ENCODE peak calls at places on chromosomes 6 and 20, in four cellular contexts. P is neural progenitor cell, X is tibial artery, V is stomach. C is an unnamed sample.

GRCh38 chr6:34791164-34791841 is 580 bp upstream of the BLTP3A start:
- DNase-seq in V (peak; percentile 51), X (peak; percentile 38), P (peak; percentile 62), C (peak; percentile 72)

GRCh38 chr20:31811796-31812728 is 7.1 kb upstream of the MYLK2 start:
- DNase-seq in V (no peak), X (no peak), P (no peak), C (no peak)

GRCh38 chr6:30194797-30195690 is 18.2 kb downstream of the TRIM26 start:
- DNase-seq in V (no peak), P (peak; percentile 24), X (no peak), C (no peak)

GRCh38 chr6:45483021-45483420 is 105.3 kb upstream of the SUPT3H start:
- DNase-seq in X (peak; percentile 40), P (no peak), V (no peak), C (no peak)

GRCh38 chr6:37680668-37681067 is 17.0 kb downstream of the MDGA1 start:
- DNase-seq in V (no peak), X (no peak), P (no peak), C (peak; percentile 23)

GRCh38 chr20:58723628-58723984 is 31.0 kb downstream of the NPEPL1 start:
- DNase-seq in V (no peak), X (no peak), P (no peak), C (no peak)

GRCh38 chr6:8652710-8653109 is 217.4 kb upstream of the SLC35B3 start:
- DNase-seq in X (no peak), V (no peak), P (no peak), C (no peak)

GRCh38 chr6:108651781-108652227 is 91.1 kb downstream of the FOXO3 start:
- DNase-seq in V (no peak), P (no peak), X (peak; percentile 65), C (no peak)

GRCh38 chr20:33647603-33648395 is 14.3 kb upstream of the C20orf144 start:
- DNase-seq in P (no peak), X (peak; percentile 47), V (peak; percentile 59), C (no peak)

GRCh38 chr6:28633445-28634215 is 107.9 kb downstream of the GPX5 start:
- DNase-seq in X (no peak), P (peak; percentile 49), V (no peak), C (no peak)

GRCh38 chr6:3009930-3010329 is 10.2 kb downstream of the NQO2 start:
- DNase-seq in X (no peak), P (no peak), V (no peak), C (no peak)

GRCh38 chr6:6723792-6724318 is 135.3 kb downstream of the LY86 start:
- DNase-seq in V (no peak), X (no peak), P (no peak), C (peak; percentile 65)

GRCh38 chr6:98605705-98606104 is 228.7 kb upstream of the POU3F2 start:
- DNase-seq in V (no peak), X (no peak), P (no peak), C (no peak)

GRCh38 chr20:44113642-44113945 is 73.4 kb downstream of the JPH2 start:
- DNase-seq in X (no peak), V (no peak), P (no peak), C (no peak)

GRCh38 chr6:150711584-150712501 is 112.2 kb downstream of the PLEKHG1 start:
- DNase-seq in V (peak; percentile 78), P (no peak), X (no peak), C (peak; percentile 91)

GRCh38 chr6:33091957-33092356 is 16.2 kb downstream of the HLA-DPB1 start:
- DNase-seq in P (peak; percentile 69), X (peak; percentile 38), V (peak; percentile 69), C (peak; percentile 34)

GRCh38 chr6:162712694-162713093 is 14.9 kb downstream of the PRKN start:
- DNase-seq in P (no peak), V (no peak), X (no peak), C (no peak)

GRCh38 chr20:10524643-10525042 is 89.5 kb downstream of the SLX4IP start:
- DNase-seq in V (no peak), X (no peak), P (no peak), C (no peak)

GRCh38 chr20:36754656-36755222 is 8.8 kb upstream of the NDRG3 start:
- DNase-seq in P (peak; percentile 81), X (no peak), V (no peak), C (peak; percentile 48)

GRCh38 chr20:63246490-63247284 is 7.6 kb downstream of the NKAIN4 start:
- DNase-seq in V (no peak), P (no peak), X (no peak), C (no peak)

GRCh38 chr6:9192405-9192909 is 757.1 kb upstream of the SLC35B3 start:
- DNase-seq in X (no peak), P (no peak), V (no peak), C (no peak)

GRCh38 chr20:35269055-35269781 is 8.7 kb downstream of the MMP24OS start:
- DNase-seq in X (peak; percentile 44), V (peak; percentile 69), P (peak; percentile 89), C (peak; percentile 71)

GRCh38 chr6:104941694-104942177 is 15.2 kb upstream of the LIN28B start:
- DNase-seq in X (no peak), V (no peak), P (peak; percentile 34), C (no peak)

GRCh38 chr6:170445487-170445886 is 107.6 kb downstream of the PSMB1 start:
- DNase-seq in V (no peak), P (no peak), X (no peak), C (no peak)

GRCh38 chr6:74932214-74932923 is 273.5 kb downstream of the COL12A1 start:
- DNase-seq in X (no peak), V (no peak), P (no peak), C (no peak)

GRCh38 chr6:24836116-24836515 is 37.4 kb upstream of the ARMH2 start:
- DNase-seq in P (no peak), X (no peak), V (no peak), C (no peak)

GRCh38 chr6:144415014-144415413 is 129.9 kb downstream of the UTRN start:
- DNase-seq in X (no peak), V (no peak), P (no peak), C (no peak)

GRCh38 chr20:48148020-48148419 is 362.7 kb upstream of the SULF2 start:
- DNase-seq in V (no peak), P (no peak), X (no peak), C (no peak)

GRCh38 chr6:128256100-128256499 is 264.3 kb downstream of the PTPRK start:
- DNase-seq in V (no peak), X (no peak), P (no peak), C (no peak)

GRCh38 chr6:128249429-128249828 is 271.0 kb downstream of the PTPRK start:
- DNase-seq in P (no peak), X (no peak), V (no peak), C (no peak)

GRCh38 chr6:128252293-128253176 is 267.9 kb downstream of the PTPRK start:
- DNase-seq in X (no peak), V (no peak), P (no peak), C (no peak)

GRCh38 chr6:128250370-128251070 is 269.9 kb downstream of the PTPRK start:
- DNase-seq in V (no peak), X (no peak), P (no peak), C (no peak)

DNA sequence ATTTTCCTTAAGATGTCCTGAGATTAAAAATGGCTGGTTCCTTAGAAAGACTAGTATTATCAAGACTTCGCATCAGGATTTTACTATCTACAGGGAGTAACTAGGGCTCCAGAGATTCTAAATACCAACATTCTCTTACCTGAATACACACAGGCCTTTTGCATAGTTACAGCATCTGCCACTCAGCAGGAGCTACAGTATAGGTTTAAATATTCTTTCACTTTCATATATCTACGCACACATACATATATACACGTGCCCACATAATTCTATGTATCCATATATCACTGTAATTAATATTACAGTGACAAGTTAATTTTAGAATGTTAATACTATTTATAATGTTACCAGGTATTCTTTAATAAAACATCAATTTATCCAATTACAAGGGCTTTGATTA is 269.0 kb downstream of the PTPRK start:
- DNase-seq in P (no peak), V (no peak), X (no peak), C (no peak)
- H3K27ac ChIP-seq in P (no peak overlapping the region), V (no peak overlapping the region), X (no peak overlapping the region), C (no peak overlapping the region)

DNA sequence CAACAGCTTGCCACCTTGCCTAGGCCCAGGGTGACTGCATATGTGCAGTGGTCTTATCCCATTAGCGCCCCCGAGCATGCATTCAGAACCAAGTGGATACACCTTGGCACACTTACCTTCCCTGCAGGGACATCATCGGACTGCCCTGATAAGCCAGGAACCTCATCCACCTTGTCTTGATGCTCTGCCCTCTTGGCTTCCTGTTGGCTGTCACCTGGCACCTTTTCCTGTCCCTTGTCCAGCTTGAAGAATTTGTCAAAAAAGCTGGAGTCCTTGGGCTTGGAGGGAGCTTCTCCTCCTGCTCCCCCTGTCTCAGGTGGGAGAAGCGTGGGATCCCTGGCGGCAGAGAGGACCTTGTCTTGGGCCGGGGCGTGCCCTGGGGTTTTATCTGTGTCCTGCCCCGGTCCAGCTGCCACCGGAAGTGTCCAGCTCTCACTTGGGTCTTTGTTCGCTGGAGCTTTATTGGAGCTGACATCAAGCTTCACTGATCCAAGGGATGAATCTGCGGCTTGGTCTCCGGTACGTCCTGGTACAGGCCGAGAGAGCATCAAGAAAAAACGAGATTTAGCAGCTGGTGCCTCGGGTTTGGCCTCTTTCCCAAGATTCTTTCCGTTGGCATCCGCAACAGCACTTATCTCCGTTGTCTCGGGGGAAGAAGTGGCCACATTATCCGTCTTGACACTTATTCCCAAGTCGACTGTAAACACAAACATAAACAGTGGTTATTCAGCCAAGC is 42.0 kb downstream of the BCAS1 start:
- DNase-seq in V (no peak), P (no peak), X (no peak), C (no peak)
- H3K27ac ChIP-seq in V (no peak overlapping the region), P (no peak overlapping the region), X (no peak overlapping the region), C (peak overlapping the region; percentile 19)

DNA sequence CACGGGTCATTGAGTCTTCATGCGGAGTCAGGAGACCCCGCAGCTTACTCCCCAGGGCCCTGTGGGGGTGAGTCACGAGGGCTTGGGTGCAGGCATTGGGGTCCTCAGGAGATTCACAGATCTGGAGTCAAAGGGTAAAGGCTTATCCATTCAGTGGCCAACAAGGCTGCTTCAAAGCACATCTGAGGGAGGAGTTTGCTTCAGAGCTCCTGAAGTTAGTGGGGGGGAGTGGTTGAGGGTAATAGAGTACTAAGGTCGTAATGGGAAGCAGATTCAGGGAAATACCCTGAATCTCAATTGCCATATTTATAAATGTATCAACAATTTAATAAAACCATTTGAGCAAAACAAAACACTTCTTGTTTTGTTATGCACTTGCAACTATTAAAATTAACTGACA is 37.3 kb downstream of the SH3BGRL2 start:
- DNase-seq in X (no peak), V (no peak), P (no peak), C (no peak)
- H3K27ac ChIP-seq in X (no peak overlapping the region), V (no peak overlapping the region), P (no peak overlapping the region), C (peak overlapping the region; percentile 11)

GRCh38 chr6:49647470-49647869 is 10.8 kb upstream of the RHAG start:
- DNase-seq in V (no peak), P (no peak), X (no peak), C (no peak)

GRCh38 chr6:49646942-49647341 is 10.3 kb upstream of the RHAG start:
- DNase-seq in P (no peak), V (no peak), X (no peak), C (no peak)

GRCh38 chr6:49646130-49646824 is 9.6 kb upstream of the RHAG start:
- DNase-seq in P (no peak), X (no peak), V (no peak), C (no peak)

GRCh38 chr6:49649982-49650381 is 13.3 kb upstream of the RHAG start:
- DNase-seq in V (no peak), P (no peak), X (no peak), C (no peak)

DNA sequence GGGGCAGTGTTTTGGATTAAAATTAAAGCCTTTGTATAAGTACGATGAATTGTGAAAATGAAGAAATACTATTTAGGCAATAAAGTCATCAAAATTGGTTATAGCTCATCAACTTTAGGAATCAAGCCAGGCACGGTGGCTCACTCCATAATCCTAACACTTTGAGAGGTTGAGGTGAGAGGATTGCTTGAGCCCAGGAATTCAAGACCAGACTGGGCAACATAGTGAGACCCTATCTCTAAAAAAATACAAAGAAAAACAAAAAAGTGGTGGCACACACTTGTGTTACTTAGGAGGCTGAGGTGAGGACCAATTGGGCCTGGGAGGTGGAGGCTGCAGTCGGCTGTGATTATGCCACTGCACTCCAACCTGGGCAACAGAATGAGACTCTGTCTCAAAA is 8.5 kb upstream of the RHAG start:
- DNase-seq in V (no peak), P (no peak), X (no peak), C (no peak)
- H3K27ac ChIP-seq in V (no peak overlapping the region), P (no peak overlapping the region), X (no peak overlapping the region), C (no peak overlapping the region)

C was measured in colonic mucosa.